ENCODE peak calls at places on chromosome 22, in six cellular contexts. O, K, Q, Y, W and H are unnamed samples. For H3K4me1, the result is how much of the 10 kb centered on the place peaks cover.

GRCh38 chr22:22071455-22071854 is 88.9 kb upstream of the TOP3B start:
- DNase-seq in O (no peak), W (no peak), Y (no peak), Q (no peak), K (no peak), H (no peak)

GRCh38 chr22:21074092-21074715 is 28.5 kb downstream of the LRRC74B start:
- DNase-seq in Q (no peak), K (peak), Y (no peak), W (no peak), O (no peak), H (no peak)

GRCh38 chr22:24099661-24100060 is 81.6 kb upstream of the SUSD2 start:
- DNase-seq in Q (no peak), K (no peak), W (peak), O (peak), Y (no peak), H (no peak)

GRCh38 chr22:24134090-24134846 is 47.0 kb upstream of the SUSD2 start:
- DNase-seq in Q (peak), K (no peak), Y (no peak), O (peak), W (peak), H (peak)

GRCh38 chr22:24695958-24696511 is 78.5 kb downstream of the PIWIL3 start:
- DNase-seq in Y (peak), O (no peak), W (no peak), Q (peak), K (no peak), H (peak)

GRCh38 chr22:49064836-49065235 is 762.8 kb downstream of the BRD1 start:
- DNase-seq in Y (no peak), W (no peak), Q (no peak), O (no peak), K (no peak), H (no peak)

GRCh38 chr22:49686495-49687219 is 141.0 kb downstream of the BRD1 start:
- DNase-seq in O (no peak), W (peak), K (no peak), Q (no peak), Y (no peak), H (no peak)

GRCh38 chr22:48629631-48630443 is 1197.8 kb downstream of the BRD1 start:
- DNase-seq in Y (no peak), W (no peak), O (no peak), Q (no peak), K (no peak), H (peak)

GRCh38 chr22:37533995-37534394 is 14.8 kb upstream of the CARD10 start:
- DNase-seq in Y (no peak), K (no peak), W (no peak), O (no peak), Q (no peak), H (no peak)

GRCh38 chr22:42070517-42071422 is at the start of gene NAGA:
- DNase-seq in O (peak), K (peak), Y (peak), Q (peak), W (peak), H (peak)

GRCh38 chr22:42074153-42074750 is at the start of gene PHETA2:
- DNase-seq in O (peak), Y (peak), W (peak), K (peak), Q (peak), H (peak)

GRCh38 chr22:42073568-42074152 is 388 bp upstream of the PHETA2 start:
- DNase-seq in Y (no peak), Q (no peak), K (no peak), W (peak), O (no peak), H (no peak)

GRCh38 chr22:42074846-42075245 is 798 bp downstream of the PHETA2 start:
- DNase-seq in Y (no peak), W (peak), K (no peak), Q (no peak), O (no peak), H (no peak)

DNA sequence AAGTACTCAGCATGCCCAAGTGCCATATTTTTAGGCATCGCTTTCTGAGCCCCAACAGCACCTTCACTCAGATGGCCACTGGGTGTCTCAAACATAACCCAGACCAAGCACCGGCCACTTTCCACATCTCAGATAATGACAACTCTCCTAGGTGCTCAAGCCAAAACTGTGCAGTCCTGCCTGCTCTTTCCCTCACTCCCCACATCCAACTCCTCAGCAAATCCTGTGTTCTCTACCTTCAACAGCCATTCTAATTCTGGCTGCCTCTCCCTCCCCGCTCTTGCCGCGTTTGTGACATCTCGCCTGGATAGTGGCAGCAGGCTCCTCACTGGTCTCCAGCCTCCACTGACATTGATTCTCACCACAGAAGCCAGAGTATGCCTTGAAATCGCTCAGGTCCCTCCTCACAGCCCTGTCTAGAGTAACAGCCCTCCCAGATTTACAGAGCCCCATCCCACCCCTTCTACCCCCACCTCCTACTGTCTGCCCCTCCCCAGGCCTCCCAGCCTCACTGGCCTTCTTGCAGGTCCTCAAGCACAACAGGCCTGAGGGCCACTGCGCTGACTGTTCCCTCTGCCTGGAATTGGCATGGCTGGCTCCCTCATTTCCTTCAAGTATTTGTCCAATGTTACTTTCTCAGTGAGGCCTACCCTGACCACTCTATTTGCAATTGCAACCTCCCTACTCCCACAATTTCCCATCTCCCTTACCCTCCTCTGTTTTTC is 1.3 kb upstream of the PHETA2 start:
- DNase-seq in Y (no peak), K (no peak), Q (no peak), O (no peak), W (peak), H (no peak)
- TF ChIP-seq CTCF in Y (no peak), K (no peak), Q (peak), O (no peak), W (no peak), H (no peak)

GRCh38 chr22:40857309-40857851 is 432 bp downstream of the XPNPEP3 start:
- DNase-seq in O (no peak), K (no peak), Q (no peak), W (no peak), Y (no peak), H (no peak)

GRCh38 chr22:40853961-40854360 is 2.5 kb downstream of the ST13 start:
- DNase-seq in W (no peak), Y (no peak), O (no peak), Q (no peak), K (no peak), H (no peak)

GRCh38 chr22:40855104-40855959 is 1.1 kb downstream of the ST13 start:
- DNase-seq in O (no peak), Q (no peak), W (no peak), Y (no peak), K (peak), H (no peak)

GRCh38 chr22:40855960-40856512 is 403 bp downstream of the ST13 start:
- DNase-seq in W (peak), Q (peak), K (no peak), Y (peak), O (no peak), H (peak)

DNA sequence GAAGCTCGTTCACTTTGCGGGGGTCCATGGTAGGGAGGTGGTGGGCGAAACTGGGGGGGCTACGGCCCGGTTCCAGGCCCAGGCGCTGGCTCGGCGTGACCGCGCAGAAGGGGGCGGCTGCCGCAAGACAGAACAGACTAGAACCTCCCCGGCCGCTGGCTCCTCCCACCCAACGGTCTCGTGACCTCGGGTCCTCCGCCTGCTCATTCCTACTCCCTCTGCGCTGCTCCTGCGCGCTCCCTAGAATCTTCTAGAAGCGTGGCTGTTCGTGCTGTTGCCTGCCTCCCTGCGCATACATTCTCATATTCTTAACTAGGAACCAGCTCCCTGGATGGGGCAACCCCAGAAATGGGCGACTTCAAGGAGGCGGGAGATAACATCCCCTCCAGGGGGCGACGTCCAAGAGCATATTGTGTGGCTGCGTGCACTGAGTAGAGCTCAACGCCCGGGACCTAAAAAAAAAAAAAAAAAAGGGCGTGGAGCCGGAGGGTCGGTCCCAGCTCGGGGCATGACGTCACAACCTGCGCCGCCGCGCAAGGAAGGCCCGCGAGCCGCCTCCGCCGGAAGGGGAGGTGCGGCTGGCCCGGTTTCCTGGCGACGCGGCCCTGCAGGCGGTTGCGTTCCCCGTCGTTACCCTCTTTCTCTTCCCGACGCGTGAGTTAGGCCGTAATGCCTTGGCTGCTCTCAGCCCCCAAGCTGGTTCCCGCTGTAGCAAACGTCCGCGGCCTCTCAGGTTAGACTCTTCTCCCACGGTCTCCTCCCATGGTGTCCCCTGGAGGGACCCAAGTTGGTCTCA is at the start of the genes ST13 and XPNPEP3:
- DNase-seq in Q (peak), K (peak), W (peak), Y (peak), O (peak), H (peak)
- H3K4me1 ChIP-seq in Q (half or more), K (half or more), W (half or more), Y (under half), O (under half), H (under half)

GRCh38 chr22:47607486-47607885 is 845.0 kb downstream of the TBC1D22A start:
- DNase-seq in Q (no peak), O (no peak), K (no peak), Y (no peak), W (peak), H (no peak)
- TF ChIP-seq CTCF in Q (no peak), O (no peak), K (no peak), Y (no peak), W (no peak), H (no peak)

GRCh38 chr22:46043816-46044717 is 67.1 kb upstream of the WNT7B start:
- DNase-seq in O (peak), K (no peak), W (peak), Q (peak), Y (peak), H (no peak)
- H3K4me1 ChIP-seq in O (under half), K (half or more), W (half or more), Q (half or more), Y (under half), H (under half)

GRCh38 chr22:29030016-29030617 is 31.5 kb downstream of the C22orf31 start:
- DNase-seq in O (no peak), K (no peak), Y (peak), W (no peak), Q (no peak), H (no peak)

GRCh38 chr22:29030618-29031235 is 30.9 kb downstream of the C22orf31 start:
- DNase-seq in O (peak), W (peak), Y (peak), K (peak), Q (peak), H (peak)

GRCh38 chr22:29032584-29032983 is 29.0 kb downstream of the C22orf31 start:
- DNase-seq in O (no peak), Y (no peak), K (no peak), W (no peak), Q (no peak), H (no peak)

GRCh38 chr22:29032014-29032475 is 29.6 kb downstream of the C22orf31 start:
- DNase-seq in O (no peak), K (no peak), Q (no peak), W (no peak), Y (no peak), H (no peak)

GRCh38 chr22:29031236-29031982 is 30.2 kb downstream of the C22orf31 start:
- DNase-seq in Y (peak), K (peak), Q (no peak), O (peak), W (no peak), H (peak)
- TF ChIP-seq CTCF in Y (no peak), K (peak), Q (no peak), O (no peak), W (no peak), H (no peak)